ENCODE peak calls at places on chromosomes 4 and X, in seven cellular contexts. One of them, this sample, is unnamed.

GRCh38 chrX:39261446-39262147 is 460.3 kb downstream of the MID1IP1 start:
- DNase-seq in psoas muscle: no peak
- DNase-seq in globus pallidus: peak
- DNase-seq in choroid plexus epithelial cell: peak
- DNase-seq in fibroblast of the conjunctiva: peak
- DNase-seq in H4: peak
- DNase-seq in myocyte: peak
- DNase-seq in this sample: peak

GRCh38 chrX:20139966-20140365 is 1.7 kb downstream of the EIF1AX start:
- DNase-seq in choroid plexus epithelial cell: peak
- DNase-seq in psoas muscle: no peak
- DNase-seq in myocyte: no peak
- DNase-seq in globus pallidus: no peak
- DNase-seq in H4: no peak
- DNase-seq in fibroblast of the conjunctiva: peak
- DNase-seq in this sample: no peak

GRCh38 chr4:71814433-71814832 is 30.6 kb upstream of the GC start:
- DNase-seq in psoas muscle: no peak
- DNase-seq in globus pallidus: no peak
- DNase-seq in choroid plexus epithelial cell: no peak
- DNase-seq in myocyte: no peak
- DNase-seq in H4: no peak
- DNase-seq in fibroblast of the conjunctiva: no peak
- DNase-seq in this sample: peak

GRCh38 chrX:110045988-110046387 is 43.1 kb downstream of the TMEM164 start:
- DNase-seq in H4: no peak
- DNase-seq in fibroblast of the conjunctiva: no peak
- DNase-seq in choroid plexus epithelial cell: peak
- DNase-seq in myocyte: no peak
- DNase-seq in psoas muscle: no peak
- DNase-seq in globus pallidus: no peak
- DNase-seq in this sample: no peak

GRCh38 chr4:81736324-81736723 is 264.6 kb upstream of the RASGEF1B start:
- DNase-seq in fibroblast of the conjunctiva: no peak
- DNase-seq in globus pallidus: no peak
- DNase-seq in H4: no peak
- DNase-seq in psoas muscle: no peak
- DNase-seq in choroid plexus epithelial cell: no peak
- DNase-seq in myocyte: no peak
- DNase-seq in this sample: no peak

GRCh38 chr4:153152453-153153338 is 51.5 kb upstream of the TRIM2 start:
- DNase-seq in myocyte: peak
- DNase-seq in H4: peak
- DNase-seq in globus pallidus: peak
- DNase-seq in choroid plexus epithelial cell: peak
- DNase-seq in fibroblast of the conjunctiva: no peak
- DNase-seq in psoas muscle: peak
- DNase-seq in this sample: peak

GRCh38 chr4:96355414-96355813 is 515.5 kb downstream of the PDHA2 start:
- DNase-seq in psoas muscle: no peak
- DNase-seq in myocyte: no peak
- DNase-seq in globus pallidus: no peak
- DNase-seq in H4: no peak
- DNase-seq in fibroblast of the conjunctiva: no peak
- DNase-seq in choroid plexus epithelial cell: no peak
- DNase-seq in this sample: no peak

GRCh38 chrX:154136627-154137161 is 7.3 kb upstream of the OPN1LW start:
- DNase-seq in choroid plexus epithelial cell: peak
- DNase-seq in globus pallidus: no peak
- DNase-seq in H4: peak
- DNase-seq in psoas muscle: peak
- DNase-seq in myocyte: peak
- DNase-seq in fibroblast of the conjunctiva: no peak
- DNase-seq in this sample: peak

GRCh38 chrX:45781901-45782553 is 581.4 kb upstream of the DIPK2B start:
- DNase-seq in myocyte: no peak
- DNase-seq in fibroblast of the conjunctiva: no peak
- DNase-seq in H4: peak
- DNase-seq in globus pallidus: no peak
- DNase-seq in psoas muscle: no peak
- DNase-seq in choroid plexus epithelial cell: peak
- DNase-seq in this sample: peak

GRCh38 chrX:2751291-2751690 is 549 bp upstream of the XG start:
- DNase-seq in H4: no peak
- DNase-seq in myocyte: no peak
- DNase-seq in globus pallidus: no peak
- DNase-seq in psoas muscle: no peak
- DNase-seq in choroid plexus epithelial cell: no peak
- DNase-seq in fibroblast of the conjunctiva: no peak
- DNase-seq in this sample: no peak

GRCh38 chrX:70038951-70039350 is 10.8 kb downstream of the AWAT2 start:
- DNase-seq in psoas muscle: no peak
- DNase-seq in fibroblast of the conjunctiva: no peak
- DNase-seq in H4: no peak
- DNase-seq in choroid plexus epithelial cell: no peak
- DNase-seq in myocyte: no peak
- DNase-seq in globus pallidus: no peak
- DNase-seq in this sample: no peak

GRCh38 chr4:90727938-90728337 is 600.7 kb downstream of the CCSER1 start:
- DNase-seq in fibroblast of the conjunctiva: no peak
- DNase-seq in psoas muscle: no peak
- DNase-seq in H4: peak
- DNase-seq in myocyte: no peak
- DNase-seq in globus pallidus: no peak
- DNase-seq in choroid plexus epithelial cell: peak
- DNase-seq in this sample: peak

GRCh38 chr4:4852591-4853362 is 6.7 kb upstream of the MSX1 start:
- DNase-seq in psoas muscle: peak
- DNase-seq in fibroblast of the conjunctiva: no peak
- DNase-seq in myocyte: peak
- DNase-seq in choroid plexus epithelial cell: peak
- DNase-seq in globus pallidus: no peak
- DNase-seq in H4: no peak
- DNase-seq in this sample: peak

GRCh38 chr4:104064650-104065577 is 345.1 kb upstream of the TACR3 start:
- DNase-seq in H4: peak
- DNase-seq in fibroblast of the conjunctiva: no peak
- DNase-seq in globus pallidus: peak
- DNase-seq in psoas muscle: peak
- DNase-seq in choroid plexus epithelial cell: peak
- DNase-seq in myocyte: peak
- DNase-seq in this sample: peak

This sample was measured in ACHN.